ENCODE peak calls at places on chromosome 21, in four cellular contexts. C is SK-N-SH, T is A549, Z is transverse colon. W is an unnamed sample.

GRCh38 chr21:26167593-26167992 is 3.0 kb downstream of the APP start:
- DNase-seq in Z (no peak), C (no peak), T (no peak), W (no peak)

GRCh38 chr21:37845535-37845934 is 70.7 kb downstream of the KCNJ6 start:
- DNase-seq in Z (no peak), T (no peak), C (no peak), W (no peak)

GRCh38 chr21:31580866-31581276 is 78.6 kb upstream of the SOD1 start:
- DNase-seq in Z (peak; percentile 70), T (peak; percentile 54), C (peak; percentile 68), W (no peak)

GRCh38 chr21:44666401-44667320 is at the start of gene KRTAP12-2:
- DNase-seq in Z (no peak), C (no peak), T (no peak), W (no peak)

GRCh38 chr21:44658913-44659595 is 1.3 kb downstream of the KRTAP12-3 start:
- DNase-seq in C (no peak), T (no peak), Z (no peak), W (no peak)

GRCh38 chr21:45039309-45040113 is 34.9 kb upstream of the ADARB1 start:
- DNase-seq in Z (no peak), C (peak; percentile 29), T (no peak), W (no peak)

GRCh38 chr21:44702111-44702972 is 5.4 kb downstream of the KRTAP10-12 start:
- DNase-seq in Z (no peak), C (peak; percentile 9), T (no peak), W (peak; percentile 73)

GRCh38 chr21:37829447-37829846 is 86.8 kb downstream of the KCNJ6 start:
- DNase-seq in T (peak; percentile 52), Z (peak; percentile 76), C (no peak), W (peak; percentile 65)

GRCh38 chr21:15444118-15444960 is 285.4 kb upstream of the USP25 start:
- DNase-seq in Z (no peak), C (no peak), T (peak; percentile 98), W (peak; percentile 27)

GRCh38 chr21:44753357-44753756 is 42.0 kb upstream of the TSPEAR start:
- DNase-seq in T (no peak), Z (no peak), C (no peak), W (no peak)

DNA sequence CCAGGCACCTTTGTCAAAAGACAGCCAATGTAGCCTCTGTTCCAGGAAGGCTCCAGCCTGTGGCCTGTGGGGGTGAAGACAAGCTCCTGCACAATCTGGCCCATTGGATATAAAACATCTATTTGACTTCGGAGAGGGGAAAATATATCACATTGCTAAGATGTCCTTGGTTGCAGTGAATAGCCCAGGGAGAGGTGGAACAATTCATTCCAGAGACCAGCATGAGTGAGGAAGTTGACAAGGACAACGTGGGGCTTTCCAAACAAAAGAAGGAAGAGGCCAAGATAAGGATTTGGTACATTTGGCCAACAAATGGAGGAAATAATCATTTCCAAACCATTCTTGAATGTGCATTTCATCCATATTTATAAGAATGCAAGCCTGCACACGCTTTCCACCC is 187.0 kb downstream of the ETS2 start:
- DNase-seq in C (no peak), Z (no peak), T (no peak), W (no peak)
- TF ChIP-seq EP300 in C (no peak), Z (no peak), T (no peak), W (peak; percentile 37)

GRCh38 chr21:46137908-46138307 is 17.5 kb downstream of the FTCD start:
- DNase-seq in Z (no peak), T (no peak), C (no peak), W (no peak)
- TF ChIP-seq EP300 in Z (no peak), T (no peak), C (no peak), W (no peak)

DNA sequence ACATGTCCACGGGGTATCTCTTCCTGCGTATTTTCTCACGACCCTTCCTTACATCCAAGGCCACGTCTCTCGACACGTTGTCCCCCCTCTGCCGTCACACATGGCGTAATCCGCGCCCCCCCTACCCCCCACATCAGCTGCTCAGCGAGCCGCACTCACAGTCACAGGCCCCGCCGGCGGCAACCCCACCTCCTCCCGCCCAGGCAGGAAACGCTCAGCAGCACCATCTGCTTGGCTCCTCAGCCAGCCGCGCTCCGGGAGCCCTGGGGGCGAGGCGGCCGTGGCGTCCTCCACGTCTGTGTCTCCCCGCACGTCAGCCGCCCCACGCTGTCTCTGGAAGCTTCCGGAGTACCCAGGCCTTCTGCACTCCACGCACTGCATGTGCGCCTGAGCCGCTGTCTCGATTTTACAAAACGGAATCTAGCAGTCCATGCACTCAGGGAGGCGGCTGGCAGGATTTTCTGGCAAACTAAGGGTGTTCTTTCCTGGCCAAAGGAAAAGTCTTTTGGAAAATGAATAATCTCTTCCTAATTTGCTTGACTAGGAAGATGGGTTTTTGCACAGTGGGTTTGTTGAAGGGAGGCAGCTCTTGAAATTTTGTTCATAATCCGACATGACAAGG is 64.5 kb downstream of the SIK1 start:
- DNase-seq in Z (peak; percentile 77), T (no peak), C (peak; percentile 91), W (peak; percentile 59)
- TF ChIP-seq EP300 in Z (no peak), T (no peak), C (no peak), W (peak; percentile 7)

GRCh38 chr21:17512245-17513213 is at the start of gene CXADR:
- DNase-seq in T (peak; percentile 81), Z (peak; percentile 92), C (peak; percentile 93), W (peak; percentile 96)
- TF ChIP-seq EP300 in T (no peak), Z (no peak), C (no peak), W (no peak)

GRCh38 chr21:39441502-39442475 is 3.8 kb downstream of the LCA5L start:
- DNase-seq in Z (no peak), C (peak; percentile 59), T (peak; percentile 46), W (no peak)

GRCh38 chr21:39444406-39445145 is 1.0 kb downstream of the LCA5L start:
- DNase-seq in Z (no peak), T (no peak), C (peak; percentile 59), W (no peak)

GRCh38 chr21:39447264-39447663 is 1.7 kb upstream of the LCA5L start:
- DNase-seq in C (no peak), Z (no peak), T (no peak), W (no peak)

GRCh38 chr21:39451332-39452206 is at the start of gene SH3BGR:
- DNase-seq in T (no peak), C (peak; percentile 18), Z (no peak), W (peak; percentile 82)

GRCh38 chr21:39445339-39446269 is at the start of gene LCA5L:
- DNase-seq in C (peak; percentile 99), Z (peak; percentile 93), T (peak; percentile 92), W (peak; percentile 99)
- TF ChIP-seq EP300 in C (peak; percentile 16), Z (no peak), T (no peak), W (no peak)

DNA sequence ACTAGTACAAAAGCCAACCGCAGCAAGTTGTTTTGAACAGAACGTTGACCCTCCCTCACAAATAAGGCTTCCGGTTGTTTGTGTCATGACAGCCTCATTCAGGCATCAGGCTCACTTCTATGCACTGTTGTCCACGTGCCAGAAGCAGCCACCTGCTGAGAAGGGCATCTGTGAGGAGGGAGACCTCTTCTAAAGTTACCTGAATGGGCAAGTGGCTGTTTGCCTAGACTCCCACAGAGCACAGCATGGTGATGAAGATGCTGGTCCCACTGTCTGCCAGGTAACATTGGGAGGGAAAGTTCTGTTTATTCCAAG is 176.1 kb downstream of the CLIC6 start:
- DNase-seq in Z (no peak), T (no peak), C (no peak), W (no peak)
- TF ChIP-seq EP300 in Z (no peak), T (no peak), C (no peak), W (no peak)

GRCh38 chr21:42465008-42465878 is 30.8 kb downstream of the RSPH1 start:
- DNase-seq in Z (peak; percentile 34), C (no peak), T (no peak), W (no peak)
- TF ChIP-seq EP300 in Z (no peak), C (no peak), T (no peak), W (no peak)

DNA sequence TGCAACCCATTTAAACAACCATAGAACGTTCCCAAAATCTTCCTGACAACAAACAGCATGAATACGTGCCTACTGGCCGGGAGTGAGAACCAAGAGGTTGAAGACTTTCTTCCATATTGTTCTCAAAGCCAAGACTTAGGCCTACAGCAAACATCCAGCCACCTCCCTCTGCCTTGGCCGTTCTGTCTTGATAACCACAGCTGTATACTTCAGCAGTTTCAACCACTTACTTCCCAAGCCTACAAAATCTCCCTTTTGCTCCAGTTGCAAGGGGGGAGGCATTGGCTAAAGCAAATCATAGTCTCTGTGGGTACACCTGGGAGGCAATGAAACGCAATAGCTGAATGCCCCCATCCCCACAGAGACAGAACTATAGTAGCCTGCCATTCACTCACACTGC is 186.2 kb downstream of the PSMG1 start:
- DNase-seq in C (no peak), Z (no peak), T (no peak), W (no peak)
- TF ChIP-seq EP300 in C (no peak), Z (no peak), T (no peak), W (no peak)

DNA sequence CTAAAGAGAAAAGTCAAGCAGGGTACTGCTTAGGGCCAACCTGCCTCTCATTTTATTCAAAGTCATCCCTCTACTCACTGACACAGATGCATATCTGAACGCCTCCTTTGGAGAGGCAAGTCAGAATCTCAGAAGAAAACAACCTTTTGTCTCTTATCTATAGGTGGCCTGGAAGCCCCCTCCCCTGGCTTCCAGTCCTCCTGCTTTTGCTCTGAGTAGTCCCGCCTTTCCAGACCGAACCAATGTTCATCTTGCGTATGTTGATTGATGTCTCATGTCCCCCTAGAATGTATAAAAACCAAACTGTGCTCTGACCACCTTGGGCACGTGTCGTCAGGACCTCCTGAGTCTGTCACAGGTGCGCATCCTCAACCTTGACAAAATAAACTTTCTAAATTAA is 81.8 kb downstream of the WDR4 start:
- DNase-seq in Z (no peak), C (no peak), T (no peak), W (no peak)
- TF ChIP-seq EP300 in Z (no peak), C (no peak), T (no peak), W (no peak)

DNA sequence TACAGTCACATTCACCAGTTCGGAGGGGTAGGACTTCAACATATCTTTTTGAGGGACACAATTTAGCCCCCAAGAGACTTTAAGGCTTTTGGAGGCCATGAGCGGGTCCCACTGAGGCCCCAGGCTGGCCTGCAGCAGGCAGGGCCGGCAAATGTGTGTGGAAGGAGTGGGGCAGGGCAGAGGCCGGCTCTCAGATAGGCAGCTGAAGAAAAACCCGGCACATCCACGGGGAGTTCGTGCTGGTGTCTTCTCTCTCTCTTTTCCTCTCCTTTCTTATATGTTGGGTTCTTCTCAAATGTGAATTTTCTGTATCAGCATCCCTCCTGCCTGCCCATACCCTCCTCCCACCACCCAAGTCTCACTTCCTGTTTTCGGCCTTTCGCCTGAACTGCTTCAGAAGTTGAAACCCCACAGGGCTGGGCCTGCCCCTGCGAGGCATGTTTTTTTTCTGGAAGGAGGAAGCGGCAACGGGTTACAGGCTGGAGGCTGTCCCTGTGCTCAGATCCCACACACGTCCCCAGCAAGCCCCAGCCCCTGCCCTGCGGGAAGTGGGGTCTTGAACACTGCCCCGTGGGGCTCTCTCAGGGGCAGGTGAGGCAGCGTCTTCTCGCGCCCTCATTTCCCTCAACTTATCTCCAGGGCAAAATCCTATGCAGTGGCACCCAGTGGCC is 9.8 kb upstream of the UMODL1 start:
- DNase-seq in T (no peak), Z (peak; percentile 70), C (no peak), W (no peak)
- TF ChIP-seq EP300 in T (no peak), Z (no peak), C (no peak), W (no peak)